ENCODE peak calls at places on chromosomes 6 and 20, in six cellular contexts. One of them, this sample, is unnamed.

GRCh38 chr6:87968435-87969278 is 79.0 kb upstream of the SPACA1 start:
- DNase-seq in nephron progenitor cell: peak
- DNase-seq in cardiac fibroblast: peak
- DNase-seq in iris pigment epithelial cell: peak
- DNase-seq in AG04450: no peak
- DNase-seq in Calu3: peak
- DNase-seq in this sample: peak

GRCh38 chr6:75676377-75676776 is 72.7 kb upstream of the MYO6 start:
- DNase-seq in AG04450: no peak
- DNase-seq in nephron progenitor cell: no peak
- DNase-seq in iris pigment epithelial cell: no peak
- DNase-seq in cardiac fibroblast: no peak
- DNase-seq in Calu3: no peak
- DNase-seq in this sample: no peak

GRCh38 chr6:65776332-65776731 is 69.3 kb upstream of the EYS start:
- DNase-seq in AG04450: no peak
- DNase-seq in cardiac fibroblast: no peak
- DNase-seq in Calu3: no peak
- DNase-seq in nephron progenitor cell: no peak
- DNase-seq in iris pigment epithelial cell: no peak
- DNase-seq in this sample: no peak

GRCh38 chr6:136446579-136447182 is 103.5 kb downstream of the MAP7 start:
- DNase-seq in iris pigment epithelial cell: peak
- DNase-seq in cardiac fibroblast: peak
- DNase-seq in Calu3: no peak
- DNase-seq in nephron progenitor cell: no peak
- DNase-seq in AG04450: peak
- DNase-seq in this sample: no peak

GRCh38 chr6:155466546-155466945 is 10.9 kb upstream of the NOX3 start:
- DNase-seq in Calu3: no peak
- DNase-seq in nephron progenitor cell: no peak
- DNase-seq in iris pigment epithelial cell: no peak
- DNase-seq in cardiac fibroblast: no peak
- DNase-seq in AG04450: no peak
- DNase-seq in this sample: no peak

GRCh38 chr20:63298731-63299312 is 5.8 kb downstream of the COL20A1 start:
- DNase-seq in Calu3: no peak
- DNase-seq in cardiac fibroblast: no peak
- DNase-seq in AG04450: no peak
- DNase-seq in iris pigment epithelial cell: no peak
- DNase-seq in nephron progenitor cell: no peak
- DNase-seq in this sample: no peak

GRCh38 chr6:34709386-34709785 is 12.8 kb upstream of the ILRUN start:
- DNase-seq in iris pigment epithelial cell: peak
- DNase-seq in AG04450: peak
- DNase-seq in cardiac fibroblast: peak
- DNase-seq in nephron progenitor cell: no peak
- DNase-seq in Calu3: no peak
- DNase-seq in this sample: no peak

GRCh38 chr6:131255911-131256310 is 120.6 kb downstream of the AKAP7 start:
- DNase-seq in nephron progenitor cell: no peak
- DNase-seq in iris pigment epithelial cell: peak
- DNase-seq in Calu3: no peak
- DNase-seq in AG04450: no peak
- DNase-seq in cardiac fibroblast: peak
- DNase-seq in this sample: peak

GRCh38 chr20:8062781-8063180 is 43.2 kb upstream of the TMX4 start:
- DNase-seq in iris pigment epithelial cell: no peak
- DNase-seq in AG04450: no peak
- DNase-seq in Calu3: no peak
- DNase-seq in nephron progenitor cell: no peak
- DNase-seq in cardiac fibroblast: no peak
- DNase-seq in this sample: no peak

GRCh38 chr20:62902926-62903615 is 23.2 kb downstream of the DIDO1 start:
- DNase-seq in cardiac fibroblast: no peak
- DNase-seq in AG04450: peak
- DNase-seq in nephron progenitor cell: no peak
- DNase-seq in iris pigment epithelial cell: peak
- DNase-seq in Calu3: no peak
- DNase-seq in this sample: no peak

GRCh38 chr20:18831830-18832229 is 18.2 kb downstream of the SCP2D1 start:
- DNase-seq in iris pigment epithelial cell: no peak
- DNase-seq in nephron progenitor cell: no peak
- DNase-seq in AG04450: peak
- DNase-seq in cardiac fibroblast: no peak
- DNase-seq in Calu3: no peak
- DNase-seq in this sample: no peak

GRCh38 chr20:58179432-58180099 is 48.9 kb downstream of the ANKRD60 start:
- DNase-seq in nephron progenitor cell: peak
- DNase-seq in iris pigment epithelial cell: peak
- DNase-seq in AG04450: no peak
- DNase-seq in Calu3: peak
- DNase-seq in cardiac fibroblast: peak
- DNase-seq in this sample: peak

GRCh38 chr20:58048096-58048702 is 180.3 kb downstream of the ANKRD60 start:
- DNase-seq in cardiac fibroblast: peak
- DNase-seq in iris pigment epithelial cell: peak
- DNase-seq in Calu3: peak
- DNase-seq in AG04450: no peak
- DNase-seq in nephron progenitor cell: peak
- DNase-seq in this sample: peak

GRCh38 chr6:110656492-110656891 is 158.8 kb downstream of the CDK19 start:
- DNase-seq in Calu3: peak
- DNase-seq in iris pigment epithelial cell: no peak
- DNase-seq in cardiac fibroblast: peak
- DNase-seq in nephron progenitor cell: no peak
- DNase-seq in AG04450: no peak
- DNase-seq in this sample: no peak

GRCh38 chr6:3237761-3238662 is 10.6 kb upstream of the TUBB2B start:
- DNase-seq in nephron progenitor cell: no peak
- DNase-seq in iris pigment epithelial cell: no peak
- DNase-seq in Calu3: no peak
- DNase-seq in cardiac fibroblast: no peak
- DNase-seq in AG04450: no peak
- DNase-seq in this sample: no peak

GRCh38 chr20:10228330-10228729 is 9.7 kb downstream of the SNAP25 start:
- DNase-seq in iris pigment epithelial cell: no peak
- DNase-seq in Calu3: no peak
- DNase-seq in cardiac fibroblast: no peak
- DNase-seq in nephron progenitor cell: no peak
- DNase-seq in AG04450: no peak
- DNase-seq in this sample: no peak

GRCh38 chr20:20368414-20369352 is 779 bp downstream of the INSM1 start:
- DNase-seq in iris pigment epithelial cell: no peak
- DNase-seq in cardiac fibroblast: no peak
- DNase-seq in AG04450: no peak
- DNase-seq in nephron progenitor cell: peak
- DNase-seq in Calu3: no peak
- DNase-seq in this sample: peak

This sample was measured in A673.